ENCODE peak calls at places on chromosomes 2 and 18, in five cellular contexts. W is AG10803; V is mesendoderm; K is activated CD8-positive, alpha-beta memory T cell treated with anti-CD3 and anti-CD28 coated beads, Interleukin-2, amount 50 U/mL, for 4 hours; Z is epithelial cell of esophagus. G is an unnamed sample.

GRCh38 chr18:42936289-42936688 is 179.2 kb downstream of the RIT2 start:
- DNase-seq in W (no peak), K (no peak), Z (no peak), V (no peak), G (no peak)

GRCh38 chr18:32877371-32877770 is 104.5 kb upstream of the KLHL14 start:
- DNase-seq in Z (no peak), K (no peak), W (no peak), V (no peak), G (no peak)

GRCh38 chr2:73050011-73050617 is 21.4 kb downstream of the SFXN5 start:
- DNase-seq in Z (no peak), V (peak; percentile 90), W (no peak), K (no peak), G (no peak)

GRCh38 chr2:106931742-106932335 is 45.9 kb upstream of the ST6GAL2 start:
- DNase-seq in V (no peak), K (no peak), Z (no peak), W (no peak), G (no peak)

GRCh38 chr2:222733846-222734689 is 62.6 kb downstream of the MOGAT1 start:
- DNase-seq in V (no peak), W (peak; percentile 65), K (no peak), Z (no peak), G (no peak)

GRCh38 chr2:121897335-121897970 is 142.0 kb downstream of the TSN start:
- DNase-seq in V (peak; percentile 76), Z (peak; percentile 28), W (peak; percentile 45), K (no peak), G (no peak)

GRCh38 chr2:186424265-186424664 is 61.8 kb upstream of the ZC3H15 start:
- DNase-seq in Z (no peak), V (no peak), K (no peak), W (no peak), G (no peak)

GRCh38 chr2:12501469-12502147 is 215.1 kb upstream of the TRIB2 start:
- DNase-seq in V (no peak), W (no peak), K (peak; percentile 63), Z (peak; percentile 32), G (no peak)

GRCh38 chr2:85905187-85905666 is 16.4 kb upstream of the ST3GAL5 start:
- DNase-seq in Z (no peak), K (no peak), W (peak; percentile 93), V (no peak), G (no peak)

GRCh38 chr2:60456115-60456770 is 97.2 kb downstream of the BCL11A start:
- DNase-seq in V (no peak), W (no peak), K (no peak), Z (no peak), G (no peak)

GRCh38 chr2:239157269-239157668 is 243.6 kb downstream of the HDAC4 start:
- DNase-seq in V (no peak), W (no peak), Z (no peak), K (no peak), G (peak; percentile 60)

GRCh38 chr2:184316911-184317310 is 281.4 kb upstream of the ZNF804A start:
- DNase-seq in K (no peak), Z (no peak), W (no peak), V (no peak), G (no peak)

GRCh38 chr2:149420053-149420963 is 89.9 kb downstream of the LYPD6 start:
- DNase-seq in W (no peak), V (no peak), Z (no peak), K (no peak), G (no peak)

GRCh38 chr18:64042728-64043358 is 73.0 kb downstream of the SERPINB8 start:
- DNase-seq in K (no peak), V (no peak), W (no peak), Z (no peak), G (no peak)

GRCh38 chr2:29587791-29588190 is 333.6 kb downstream of the ALK start:
- DNase-seq in V (no peak), W (peak; percentile 28), Z (peak; percentile 49), K (no peak), G (no peak)

GRCh38 chr18:46387426-46388131 is 269.4 kb downstream of the LOXHD1 start:
- DNase-seq in Z (peak; percentile 95), W (no peak), K (no peak), V (no peak), G (no peak)

GRCh38 chr2:85255813-85256581 is 71.8 kb downstream of the TGOLN2 start:
- DNase-seq in K (no peak), Z (peak; percentile 85), W (peak; percentile 53), V (peak; percentile 97), G (peak; percentile 52)

GRCh38 chr2:141791521-141791920 is 339.3 kb downstream of the LRP1B start:
- DNase-seq in W (no peak), Z (no peak), K (no peak), V (no peak), G (no peak)

GRCh38 chr2:30349691-30350090 is 97.4 kb upstream of the LCLAT1 start:
- DNase-seq in Z (no peak), K (no peak), V (peak; percentile 75), W (peak; percentile 91), G (no peak)

GRCh38 chr2:145413261-145413660 is 893.3 kb upstream of the ZEB2 start:
- DNase-seq in K (no peak), W (no peak), V (no peak), Z (no peak), G (no peak)

GRCh38 chr2:96828874-96829273 is 12.8 kb downstream of the CNNM3 start:
- DNase-seq in Z (no peak), V (no peak), K (no peak), W (no peak), G (no peak)

GRCh38 chr2:227717687-227718567 is at the start of gene SLC19A3:
- DNase-seq in V (peak; percentile 86), Z (peak; percentile 74), K (no peak), W (peak; percentile 68), G (no peak)

GRCh38 chr2:236250909-236251579 is 13.2 kb downstream of the ASB18 start:
- DNase-seq in V (no peak), W (no peak), Z (no peak), K (no peak), G (no peak)

GRCh38 chr2:84083984-84084383 is 375.1 kb downstream of the SUCLG1 start:
- DNase-seq in W (no peak), Z (no peak), K (no peak), V (no peak), G (no peak)

GRCh38 chr2:232817756-232818155 is 41.4 kb upstream of the KCNJ13 start:
- DNase-seq in Z (no peak), V (no peak), K (no peak), W (no peak), G (no peak)

GRCh38 chr2:213232649-213233437 is 51.4 kb upstream of the SPAG16 start:
- DNase-seq in K (peak; percentile 39), V (peak; percentile 31), W (peak; percentile 37), Z (no peak), G (no peak)

GRCh38 chr2:98743835-98744234 is 12.9 kb upstream of the MGAT4A start:
- DNase-seq in W (no peak), Z (peak; percentile 45), K (no peak), V (no peak), G (no peak)

GRCh38 chr2:144078091-144078490 is 441.8 kb downstream of the ZEB2 start:
- DNase-seq in Z (no peak), V (no peak), K (no peak), W (peak; percentile 76), G (no peak)

GRCh38 chr2:234373060-234373459 is 123.8 kb downstream of the ARL4C start:
- DNase-seq in K (peak; percentile 40), V (no peak), Z (peak; percentile 75), W (no peak), G (no peak)

G was measured in chondrocyte.